ENCODE peak calls at places on chromosomes 1 and 21, in four cellular contexts. One of them, this sample, is unnamed.

GRCh38 chr1:65247419-65248359 is 61.7 kb upstream of the DNAJC6 start:
- DNase-seq in kidney: no peak
- DNase-seq in ovary: no peak
- DNase-seq in heart left ventricle: no peak
- DNase-seq in this sample: no peak

GRCh38 chr1:53498555-53499142 is 39.5 kb downstream of the DMRTB1 start:
- DNase-seq in kidney: peak; percentile 48
- DNase-seq in ovary: no peak
- DNase-seq in heart left ventricle: no peak
- DNase-seq in this sample: no peak

GRCh38 chr1:194338241-194338948 is 1152.0 kb upstream of the B3GALT2 start:
- DNase-seq in kidney: no peak
- DNase-seq in ovary: no peak
- DNase-seq in heart left ventricle: no peak
- DNase-seq in this sample: no peak

GRCh38 chr1:64686828-64687724 is 57.8 kb upstream of the RAVER2 start:
- DNase-seq in kidney: no peak
- DNase-seq in ovary: no peak
- DNase-seq in heart left ventricle: no peak
- DNase-seq in this sample: peak; percentile 19

GRCh38 chr1:9239622-9240401 is 5.2 kb downstream of the H6PD start:
- DNase-seq in kidney: no peak
- DNase-seq in ovary: peak; percentile 67
- DNase-seq in heart left ventricle: no peak
- DNase-seq in this sample: no peak

GRCh38 chr1:231937013-231937754 is 310.6 kb downstream of the DISC1 start:
- DNase-seq in kidney: no peak
- DNase-seq in ovary: no peak
- DNase-seq in heart left ventricle: peak; percentile 90
- DNase-seq in this sample: peak; percentile 95

GRCh38 chr1:20324704-20325406 is 34.2 kb downstream of the VWA5B1 start:
- DNase-seq in kidney: no peak
- DNase-seq in ovary: no peak
- DNase-seq in heart left ventricle: no peak
- DNase-seq in this sample: no peak

GRCh38 chr1:3553166-3553939 is 58.0 kb downstream of the MEGF6 start:
- DNase-seq in kidney: no peak
- DNase-seq in ovary: peak; percentile 87
- DNase-seq in heart left ventricle: no peak
- DNase-seq in this sample: peak; percentile 22

GRCh38 chr1:155080250-155081228 is 1.9 kb downstream of the EFNA3 start:
- DNase-seq in kidney: peak; percentile 78
- DNase-seq in ovary: no peak
- DNase-seq in heart left ventricle: peak; percentile 61
- DNase-seq in this sample: peak; percentile 74

GRCh38 chr1:233908092-233908491 is 3.6 kb downstream of the SLC35F3 start:
- DNase-seq in kidney: no peak
- DNase-seq in ovary: no peak
- DNase-seq in heart left ventricle: no peak
- DNase-seq in this sample: no peak

GRCh38 chr1:233904979-233905415 is 521 bp downstream of the SLC35F3 start:
- DNase-seq in kidney: peak; percentile 65
- DNase-seq in ovary: no peak
- DNase-seq in heart left ventricle: no peak
- DNase-seq in this sample: peak; percentile 16

GRCh38 chr1:233907139-233907538 is 2.7 kb downstream of the SLC35F3 start:
- DNase-seq in kidney: no peak
- DNase-seq in ovary: no peak
- DNase-seq in heart left ventricle: no peak
- DNase-seq in this sample: peak; percentile 9

GRCh38 chr1:233909195-233909594 is 4.7 kb downstream of the SLC35F3 start:
- DNase-seq in kidney: no peak
- DNase-seq in ovary: no peak
- DNase-seq in heart left ventricle: no peak
- DNase-seq in this sample: no peak

DNA sequence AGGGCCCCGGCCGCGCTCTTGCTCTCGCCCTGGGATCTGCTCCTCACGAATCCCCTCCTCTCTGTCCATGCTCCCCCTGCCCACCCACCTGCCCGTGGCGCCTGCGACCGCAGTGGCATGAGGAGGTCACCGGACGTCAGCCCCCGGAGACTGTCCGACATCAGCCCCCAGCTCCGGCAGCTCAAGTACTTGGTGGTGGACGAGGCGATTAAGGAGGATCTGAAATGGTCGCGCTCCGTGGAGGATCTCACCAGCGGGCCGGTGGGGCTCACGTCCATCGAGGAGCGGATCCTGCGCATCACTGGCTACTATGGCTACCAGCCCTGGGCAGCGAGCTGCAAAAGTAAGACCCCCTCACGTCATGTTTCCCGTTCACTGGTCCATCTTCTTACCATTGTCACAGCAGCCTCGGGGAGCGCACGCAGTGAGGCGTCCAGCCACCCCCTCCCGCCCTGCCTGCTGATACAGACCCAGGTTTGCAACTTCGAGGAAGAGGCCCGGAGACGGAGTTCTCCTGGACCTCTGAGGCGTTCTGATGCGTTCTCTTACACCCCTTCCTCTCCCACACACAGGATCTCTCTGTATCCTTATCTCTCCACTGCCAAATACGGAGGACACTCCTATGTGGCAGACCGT is 1.1 kb downstream of the SLC35F3 start:
- DNase-seq in kidney: peak; percentile 58
- DNase-seq in ovary: no peak
- DNase-seq in heart left ventricle: peak; percentile 46
- DNase-seq in this sample: no peak
- H3K4me3 ChIP-seq in kidney: no peak overlapping the region
- H3K4me3 ChIP-seq in ovary: no peak overlapping the region
- H3K4me3 ChIP-seq in heart left ventricle: no peak overlapping the region
- H3K4me3 ChIP-seq in this sample: no peak overlapping the region

DNA sequence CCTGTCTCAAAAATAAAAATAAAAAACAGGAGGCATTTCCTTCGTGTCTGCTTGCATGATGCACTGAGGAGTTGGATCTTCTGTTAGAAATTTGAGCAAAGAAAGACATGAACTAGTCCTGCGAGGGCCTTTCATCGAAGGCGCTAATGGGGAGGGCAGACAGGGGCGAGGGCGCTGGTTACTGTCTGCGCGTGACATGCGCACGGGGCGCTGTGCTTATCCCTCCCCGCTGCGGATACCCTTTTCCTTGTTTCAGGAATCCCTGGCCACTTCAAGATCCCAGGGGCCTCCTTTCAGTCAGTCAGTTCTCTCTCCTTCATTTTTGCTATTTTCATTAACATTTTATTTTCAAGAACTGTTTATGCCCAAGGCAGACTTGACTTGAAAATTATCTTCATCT is 545.8 kb downstream of the KIF26B start:
- DNase-seq in kidney: peak; percentile 29
- DNase-seq in ovary: no peak
- DNase-seq in heart left ventricle: no peak
- DNase-seq in this sample: no peak
- TF ChIP-seq CTCF in kidney: no peak
- TF ChIP-seq CTCF in ovary: no peak
- TF ChIP-seq CTCF in heart left ventricle: no peak
- TF ChIP-seq CTCF in this sample: no peak

GRCh38 chr21:38221594-38221993 is 35.2 kb upstream of the KCNJ15 start:
- DNase-seq in kidney: no peak
- DNase-seq in ovary: no peak
- DNase-seq in heart left ventricle: no peak
- DNase-seq in this sample: no peak

GRCh38 chr21:38223893-38224540 is 32.8 kb upstream of the KCNJ15 start:
- DNase-seq in kidney: no peak
- DNase-seq in ovary: no peak
- DNase-seq in heart left ventricle: no peak
- DNase-seq in this sample: no peak

GRCh38 chr21:38229260-38229877 is 27.4 kb upstream of the KCNJ15 start:
- DNase-seq in kidney: no peak
- DNase-seq in ovary: no peak
- DNase-seq in heart left ventricle: no peak
- DNase-seq in this sample: no peak

GRCh38 chr21:38228115-38228514 is 28.7 kb upstream of the KCNJ15 start:
- DNase-seq in kidney: no peak
- DNase-seq in ovary: no peak
- DNase-seq in heart left ventricle: no peak
- DNase-seq in this sample: no peak

GRCh38 chr21:38227401-38227800 is 29.4 kb upstream of the KCNJ15 start:
- DNase-seq in kidney: no peak
- DNase-seq in ovary: no peak
- DNase-seq in heart left ventricle: no peak
- DNase-seq in this sample: no peak
- H3K9me3 ChIP-seq in kidney: peaks cover 11% of the 10 kb centered on the region
- H3K9me3 ChIP-seq in ovary: no peaks in the 10 kb centered on the region
- H3K9me3 ChIP-seq in heart left ventricle: peaks cover 75% of the 10 kb centered on the region
- H3K9me3 ChIP-seq in this sample: peaks cover 3% of the 10 kb centered on the region

DNA sequence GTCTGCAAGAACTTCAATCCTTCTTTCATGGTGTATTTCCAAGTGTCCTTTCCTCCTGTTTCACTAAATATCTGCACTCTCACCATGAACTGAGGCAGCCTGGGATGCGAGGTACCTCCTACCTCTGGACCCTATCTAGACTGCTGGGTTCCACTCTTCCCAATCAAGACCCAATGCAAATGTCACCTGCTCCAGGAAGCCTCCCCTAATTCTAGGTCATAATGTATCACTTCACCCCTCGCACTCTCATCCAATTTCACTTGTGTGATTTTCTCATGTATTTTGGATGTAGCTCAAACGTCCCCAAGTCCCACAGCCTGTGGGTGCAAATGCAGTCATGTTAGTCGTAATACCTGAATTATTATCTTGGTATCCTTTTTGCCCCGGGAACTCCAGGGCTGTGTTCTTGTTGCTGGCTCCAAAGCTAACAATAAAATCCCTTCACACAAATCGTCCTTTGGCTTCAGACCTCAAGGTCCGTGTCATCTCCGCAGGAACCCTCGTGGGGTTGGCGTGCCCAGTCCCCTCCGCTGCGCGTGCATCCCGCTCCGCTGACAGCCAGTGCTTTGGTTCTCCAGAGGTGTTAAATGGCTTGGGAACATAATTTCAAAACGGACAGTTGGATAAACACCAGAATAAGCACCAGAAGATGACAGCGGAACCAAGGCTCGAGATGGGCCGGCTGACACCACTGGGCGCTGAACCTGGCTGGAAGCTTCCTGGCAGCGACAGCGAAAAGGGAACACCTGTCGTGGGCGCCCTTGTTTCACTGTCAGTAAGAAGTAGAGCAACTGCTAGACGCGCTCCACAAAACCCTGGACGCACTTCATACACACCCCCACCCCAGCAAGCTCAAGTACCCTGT is 1.0 kb upstream of the BACH1 start:
- DNase-seq in kidney: no peak
- DNase-seq in ovary: peak; percentile 10
- DNase-seq in heart left ventricle: no peak
- DNase-seq in this sample: no peak
- H3K4me3 ChIP-seq in kidney: no peak overlapping the region
- H3K4me3 ChIP-seq in ovary: peak overlapping the region; percentile 89
- H3K4me3 ChIP-seq in heart left ventricle: peak overlapping the region; percentile 70
- H3K4me3 ChIP-seq in this sample: peak overlapping the region; percentile 54

GRCh38 chr1:84370831-84371394 is 27.4 kb upstream of the DNASE2B start:
- DNase-seq in kidney: no peak
- DNase-seq in ovary: no peak
- DNase-seq in heart left ventricle: no peak
- DNase-seq in this sample: no peak

GRCh38 chr1:84368441-84368840 is 29.8 kb upstream of the DNASE2B start:
- DNase-seq in kidney: no peak
- DNase-seq in ovary: no peak
- DNase-seq in heart left ventricle: no peak
- DNase-seq in this sample: no peak

GRCh38 chr1:84367219-84367618 is 31.1 kb upstream of the DNASE2B start:
- DNase-seq in kidney: no peak
- DNase-seq in ovary: no peak
- DNase-seq in heart left ventricle: no peak
- DNase-seq in this sample: no peak

GRCh38 chr1:84373446-84374141 is 24.7 kb upstream of the DNASE2B start:
- DNase-seq in kidney: no peak
- DNase-seq in ovary: no peak
- DNase-seq in heart left ventricle: no peak
- DNase-seq in this sample: no peak

GRCh38 chr1:84370266-84370665 is 28.0 kb upstream of the DNASE2B start:
- DNase-seq in kidney: no peak
- DNase-seq in ovary: no peak
- DNase-seq in heart left ventricle: no peak
- DNase-seq in this sample: no peak
- TF ChIP-seq CTCF in kidney: no peak
- TF ChIP-seq CTCF in ovary: no peak
- TF ChIP-seq CTCF in heart left ventricle: no peak
- TF ChIP-seq CTCF in this sample: no peak

GRCh38 chr1:161226320-161226711 is 456 bp downstream of the TOMM40L start:
- DNase-seq in kidney: no peak
- DNase-seq in ovary: no peak
- DNase-seq in heart left ventricle: no peak
- DNase-seq in this sample: no peak

GRCh38 chr1:161226759-161227158 is 899 bp downstream of the TOMM40L start:
- DNase-seq in kidney: no peak
- DNase-seq in ovary: no peak
- DNase-seq in heart left ventricle: no peak
- DNase-seq in this sample: no peak

GRCh38 chr1:161227196-161227871 is 1.5 kb downstream of the TOMM40L start:
- DNase-seq in kidney: peak; percentile 89
- DNase-seq in ovary: peak; percentile 84
- DNase-seq in heart left ventricle: peak; percentile 86
- DNase-seq in this sample: peak; percentile 85

GRCh38 chr1:161225178-161225533 is 704 bp upstream of the TOMM40L start:
- DNase-seq in kidney: no peak
- DNase-seq in ovary: no peak
- DNase-seq in heart left ventricle: no peak
- DNase-seq in this sample: no peak

GRCh38 chr1:161225534-161226319 is at the start of gene TOMM40L:
- DNase-seq in kidney: peak; percentile 95
- DNase-seq in ovary: peak; percentile 80
- DNase-seq in heart left ventricle: peak; percentile 92
- DNase-seq in this sample: peak; percentile 91
- H3K9me3 ChIP-seq in kidney: no peaks in the 10 kb centered on the region
- H3K9me3 ChIP-seq in ovary: no peaks in the 10 kb centered on the region
- H3K9me3 ChIP-seq in heart left ventricle: no peaks in the 10 kb centered on the region
- H3K9me3 ChIP-seq in this sample: no peaks in the 10 kb centered on the region